ENCODE peak calls at places on chromosomes 1 and 21, in six cellular contexts. D, Q, O, M, T and U are unnamed samples.

GRCh38 chr1:92587445-92587844 is 100.7 kb upstream of the GFI1 start:
- DNase-seq in Q (no peak), T (no peak), M (no peak), O (no peak), D (no peak), U (no peak)

GRCh38 chr1:2135425-2135824 is 59.1 kb downstream of the FAAP20 start:
- DNase-seq in M (no peak), Q (no peak), O (no peak), T (no peak), D (peak; percentile 41), U (peak; percentile 49)

GRCh38 chr1:31904339-31905092 is 33.7 kb downstream of the PTP4A2 start:
- DNase-seq in Q (no peak), M (no peak), T (no peak), D (no peak), O (no peak), U (no peak)

GRCh38 chr1:113931456-113931855 is 2.3 kb downstream of the HIPK1 start:
- DNase-seq in M (no peak), D (no peak), Q (no peak), T (no peak), O (peak; percentile 49), U (no peak)

GRCh38 chr1:75996196-75996595 is 64.0 kb upstream of the ASB17 start:
- DNase-seq in Q (peak; percentile 66), M (no peak), D (no peak), O (no peak), T (no peak), U (no peak)

GRCh38 chr1:37667023-37667769 is 25.1 kb upstream of the CDCA8 start:
- DNase-seq in T (no peak), O (no peak), M (no peak), D (no peak), Q (no peak), U (no peak)

GRCh38 chr21:44456915-44457736 is 1.8 kb downstream of the LRRC3 start:
- DNase-seq in D (no peak), M (no peak), O (no peak), T (no peak), Q (no peak), U (no peak)

GRCh38 chr1:70914224-70914623 is 133.4 kb downstream of the PTGER3 start:
- DNase-seq in D (no peak), Q (no peak), O (no peak), M (no peak), T (no peak), U (no peak)

GRCh38 chr1:92291372-92291999 is 7.3 kb downstream of the GLMN start:
- DNase-seq in D (peak; percentile 17), T (no peak), Q (peak; percentile 19), M (peak; percentile 70), O (peak; percentile 44), U (peak; percentile 41)

GRCh38 chr1:87292684-87293493 is 35.8 kb upstream of the LMO4 start:
- DNase-seq in M (peak; percentile 70), Q (peak; percentile 38), T (peak; percentile 16), O (peak; percentile 27), D (no peak), U (peak; percentile 76)

GRCh38 chr1:9891207-9891606 is 18.9 kb downstream of the CTNNBIP1 start:
- DNase-seq in Q (no peak), M (peak; percentile 40), O (no peak), T (no peak), D (no peak), U (no peak)

GRCh38 chr1:85581802-85582686 is 1.5 kb downstream of the CCN1 start:
- DNase-seq in D (no peak), T (peak; percentile 59), Q (peak; percentile 76), O (peak; percentile 50), M (no peak), U (no peak)

GRCh38 chr1:26602378-26602959 is 72.9 kb downstream of the RPS6KA1 start:
- DNase-seq in T (peak; percentile 39), D (no peak), M (peak; percentile 70), O (no peak), Q (peak; percentile 57), U (peak; percentile 70)

GRCh38 chr1:229027622-229028182 is 243.2 kb upstream of the RAB4A start:
- DNase-seq in T (peak; percentile 63), O (no peak), Q (no peak), D (no peak), M (no peak), U (no peak)

GRCh38 chr1:192485692-192486436 is 89.7 kb upstream of the RGS1 start:
- DNase-seq in D (peak; percentile 96), M (peak; percentile 18), T (no peak), Q (peak; percentile 78), O (peak; percentile 98), U (no peak)

GRCh38 chr1:176515310-176515709 is 52.3 kb downstream of the PAPPA2 start:
- DNase-seq in M (peak; percentile 34), O (no peak), T (no peak), Q (peak; percentile 46), D (no peak), U (no peak)

GRCh38 chr1:7221823-7222462 is 436.7 kb downstream of the CAMTA1 start:
- DNase-seq in T (no peak), Q (peak; percentile 26), O (no peak), D (no peak), M (no peak), U (no peak)

GRCh38 chr1:170388489-170388888 is 143.5 kb upstream of the GORAB start:
- DNase-seq in O (no peak), T (no peak), M (no peak), D (no peak), Q (no peak), U (no peak)

GRCh38 chr1:31746687-31747086 is 17.5 kb downstream of the ADGRB2 start:
- DNase-seq in T (no peak), D (no peak), Q (no peak), O (no peak), M (no peak), U (no peak)

GRCh38 chr1:63917571-63918394 is 144.0 kb downstream of the ROR1 start:
- DNase-seq in D (no peak), M (no peak), Q (peak; percentile 53), O (no peak), T (no peak), U (no peak)

GRCh38 chr1:9292361-9293240 is at the start of gene SPSB1:
- DNase-seq in D (no peak), O (no peak), T (no peak), M (peak; percentile 71), Q (peak; percentile 66), U (peak; percentile 47)

GRCh38 chr1:223707270-223708000 is 4.9 kb upstream of the CAPN2 start:
- DNase-seq in O (peak; percentile 98), M (no peak), Q (peak; percentile 98), T (no peak), D (peak; percentile 96), U (no peak)

GRCh38 chr1:161307230-161307768 is 2.5 kb downstream of the MPZ start:
- DNase-seq in T (no peak), Q (no peak), O (no peak), M (no peak), D (no peak), U (no peak)

GRCh38 chr1:235336903-235337302 is 8.5 kb downstream of the GGPS1 start:
- DNase-seq in M (no peak), Q (no peak), O (no peak), T (no peak), D (no peak), U (no peak)

GRCh38 chr1:84715620-84716019 is 25.4 kb upstream of the SSX2IP start:
- DNase-seq in Q (no peak), T (no peak), O (no peak), M (peak; percentile 39), D (no peak), U (peak; percentile 93)

GRCh38 chr21:37071561-37072238 is 1.2 kb downstream of the PIGP start:
- DNase-seq in T (peak; percentile 8), M (peak; percentile 38), Q (no peak), O (no peak), D (no peak), U (no peak)

GRCh38 chr1:50148142-50148923 is 39.6 kb downstream of the ELAVL4 start:
- DNase-seq in T (no peak), D (no peak), Q (no peak), M (no peak), O (no peak), U (no peak)

GRCh38 chr1:175338447-175339135 is 146.0 kb upstream of the KIAA0040 start:
- DNase-seq in M (no peak), T (peak; percentile 16), O (no peak), Q (no peak), D (no peak), U (peak; percentile 1)

GRCh38 chr1:20589331-20590312 is 725 bp downstream of the CDA start:
- DNase-seq in T (no peak), Q (no peak), O (peak; percentile 78), D (no peak), M (no peak), U (no peak)

GRCh38 chr1:164699815-164700491 is 141.0 kb downstream of the PBX1 start:
- DNase-seq in O (no peak), T (no peak), Q (no peak), M (no peak), D (no peak), U (no peak)

GRCh38 chr1:155079487-155080249 is 1.0 kb downstream of the EFNA3 start:
- DNase-seq in O (no peak), T (peak; percentile 67), D (no peak), M (peak; percentile 31), Q (no peak), U (no peak)

GRCh38 chr1:226625832-226626576 is 77.4 kb downstream of the STUM start:
- DNase-seq in Q (no peak), D (no peak), T (no peak), O (no peak), M (no peak), U (no peak)